ENCODE peak calls at places on chromosomes 11 and 22, in eight cellular contexts. X is K562, N is HepG2, V is SK-N-SH, E is GM12878, B is GM23338, P is HL-60, S is HCT116. J is an unnamed sample.
A peak's percentile ranks its signal among the peaks of the same experiment; 100 is the strongest.

GRCh38 chr11:86559311-86559945 is 113.0 kb downstream of the ME3 start:
- DNase-seq in X (no peak), N (no peak), V (no peak), E (no peak), B (no peak), P (no peak), S (no peak), J (no peak)

GRCh38 chr11:111676878-111677585 is 74.8 kb downstream of the SIK2 start:
- DNase-seq in X (no peak), N (no peak), V (no peak), E (no peak), B (no peak), P (no peak), S (peak; percentile 29), J (peak; percentile 12)

GRCh38 chr22:22226448-22227187 is 18.0 kb upstream of the VPREB1 start:
- DNase-seq in X (no peak), N (no peak), V (no peak), E (no peak), B (no peak), P (no peak), S (no peak), J (no peak)

GRCh38 chr11:69474736-69475135 is 6.7 kb upstream of the LINC01488 start:
- DNase-seq in X (no peak), N (no peak), V (no peak), E (no peak), B (no peak), P (no peak), S (no peak), J (no peak)

GRCh38 chr11:121071456-121072236 is 29.4 kb upstream of the TECTA start:
- DNase-seq in X (no peak), N (peak; percentile 70), V (no peak), E (no peak), B (peak; percentile 56), P (no peak), S (no peak), J (no peak)

GRCh38 chr11:45560153-45560934 is 105.1 kb downstream of the CHST1 start:
- DNase-seq in X (no peak), N (no peak), V (peak; percentile 71), E (no peak), B (no peak), P (no peak), S (no peak), J (no peak)

GRCh38 chr11:69818243-69819108 is 740 bp downstream of the FGF3 start:
- DNase-seq in X (no peak), N (no peak), V (peak; percentile 56), E (no peak), B (peak; percentile 48), P (no peak), S (no peak), J (no peak)

GRCh38 chr22:45448431-45448830 is 34.9 kb downstream of the RIBC2 start:
- DNase-seq in X (no peak), N (no peak), V (no peak), E (no peak), B (no peak), P (no peak), S (no peak), J (no peak)

GRCh38 chr11:112005422-112006094 is 19.6 kb upstream of the DLAT start:
- DNase-seq in X (no peak), N (no peak), V (no peak), E (no peak), B (no peak), P (no peak), S (no peak), J (no peak)

GRCh38 chr11:83249972-83250593 is 36.1 kb downstream of the CCDC90B start:
- DNase-seq in X (peak; percentile 47), N (peak; percentile 24), V (peak; percentile 51), E (no peak), B (peak; percentile 59), P (peak; percentile 11), S (peak; percentile 21), J (no peak)

GRCh38 chr11:72676874-72677341 is 2.7 kb upstream of the PDE2A start:
- DNase-seq in X (peak; percentile 96), N (peak; percentile 15), V (no peak), E (no peak), B (peak; percentile 94), P (peak; percentile 41), S (no peak), J (no peak)

GRCh38 chr11:70517996-70518907 is 119.9 kb downstream of the CTTN start:
- DNase-seq in X (no peak), N (no peak), V (peak; percentile 31), E (no peak), B (peak; percentile 50), P (no peak), S (no peak), J (peak; percentile 32)

GRCh38 chr11:16280256-16280682 is 76.1 kb downstream of the SOX6 start:
- DNase-seq in X (peak; percentile 42), N (no peak), V (no peak), E (no peak), B (no peak), P (no peak), S (no peak), J (no peak)

GRCh38 chr11:23903044-23903704 is 593.7 kb upstream of the LUZP2 start:
- DNase-seq in X (no peak), N (peak; percentile 4), V (no peak), E (no peak), B (no peak), P (no peak), S (no peak), J (peak; percentile 5)

GRCh38 chr11:72726266-72727220 is 25.7 kb downstream of the ARAP1 start:
- DNase-seq in X (no peak), N (no peak), V (no peak), E (no peak), B (no peak), P (no peak), S (no peak), J (no peak)

GRCh38 chr22:25122136-25122764 is 77.4 kb upstream of the CRYBB3 start:
- DNase-seq in X (no peak), N (no peak), V (no peak), E (no peak), B (no peak), P (no peak), S (no peak), J (no peak)

GRCh38 chr11:86670179-86670578 is 2.2 kb downstream of the ME3 start:
- DNase-seq in X (no peak), N (no peak), V (no peak), E (no peak), B (no peak), P (peak; percentile 36), S (no peak), J (no peak)

GRCh38 chr11:31967404-31967950 is 123.4 kb upstream of the RCN1 start:
- DNase-seq in X (no peak), N (no peak), V (no peak), E (no peak), B (no peak), P (no peak), S (no peak), J (no peak)

GRCh38 chr22:45934659-45935341 is 42.2 kb downstream of the WNT7B start:
- DNase-seq in X (no peak), N (peak; percentile 27), V (peak; percentile 79), E (no peak), B (no peak), P (no peak), S (peak; percentile 93), J (peak; percentile 81)

GRCh38 chr11:73147771-73148681 is 5.9 kb upstream of the FCHSD2 start:
- DNase-seq in X (no peak), N (no peak), V (peak; percentile 28), E (no peak), B (no peak), P (no peak), S (no peak), J (no peak)

DNA sequence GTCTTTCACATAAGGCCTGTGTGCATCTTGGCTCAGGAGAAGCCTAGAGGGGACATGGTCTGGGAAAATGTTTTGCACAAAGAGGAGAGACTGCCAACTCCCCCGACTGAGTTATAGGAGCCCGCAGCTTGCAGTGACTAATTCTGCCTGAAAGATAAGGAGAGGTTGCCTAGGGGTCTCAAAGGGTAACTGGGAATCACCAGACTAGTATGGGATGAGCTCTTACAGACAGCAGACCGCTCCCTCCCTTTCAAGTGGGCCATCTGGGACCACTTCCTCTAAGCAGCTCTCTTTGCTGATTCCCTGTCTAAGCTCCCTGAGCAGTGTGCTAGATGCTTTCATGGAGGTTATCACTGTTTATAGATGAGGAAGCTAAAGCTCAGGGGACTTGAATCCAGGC is 105.1 kb downstream of the TENM4 start:
- DNase-seq in X (no peak), N (no peak), V (peak; percentile 38), E (no peak), B (no peak), P (no peak), S (no peak), J (no peak)
- H3K27ac ChIP-seq in X (no peak overlapping the region), N (no peak overlapping the region), V (no peak overlapping the region), E (no peak overlapping the region), B (no peak overlapping the region), P (no peak overlapping the region), S (no peak overlapping the region), J (no peak overlapping the region)

GRCh38 chr11:96126917-96127595 is 203.1 kb upstream of the MTMR2 start:
- DNase-seq in X (no peak), N (no peak), V (no peak), E (no peak), B (no peak), P (no peak), S (no peak), J (no peak)
- TF ChIP-seq POLR2AphosphoS5 in X (no peak), N (no peak), V (no peak), E (no peak), B (no peak), P (no peak), S (no peak), J (no peak)

DNA sequence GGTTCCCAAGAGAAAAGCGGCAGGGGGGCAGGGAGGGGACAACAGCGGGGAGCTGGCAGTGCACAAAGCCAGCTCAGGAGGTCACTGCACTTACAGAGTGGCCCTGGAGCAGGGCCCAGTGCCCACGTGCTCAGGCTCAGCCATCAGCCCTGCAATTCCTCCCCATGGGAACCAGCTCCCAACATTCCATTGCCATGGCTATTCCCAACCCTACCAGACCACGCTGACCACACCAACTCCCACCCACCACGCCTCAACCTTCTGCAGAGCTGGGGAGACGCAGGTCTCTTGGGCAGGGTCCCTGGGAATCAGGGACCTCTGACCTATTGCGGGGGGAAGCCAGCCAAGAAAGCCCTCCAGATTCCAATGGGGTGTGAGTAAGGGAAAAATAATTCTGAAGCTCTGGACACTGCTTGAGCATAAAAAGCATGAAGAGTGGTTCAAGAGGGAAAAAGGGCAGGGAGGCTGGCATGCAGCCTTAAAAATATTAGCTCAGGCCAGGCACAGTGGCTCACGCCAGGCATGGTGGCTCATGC is 38.3 kb upstream of the TFIP11 start:
- DNase-seq in X (no peak), N (peak; percentile 17), V (no peak), E (no peak), B (peak; percentile 36), P (no peak), S (no peak), J (no peak)
- TF ChIP-seq REST in X (no peak), N (no peak), V (no peak), E (no peak), B (no peak), P (no peak), S (no peak), J (no peak)

GRCh38 chr11:114326776-114327175 is 30.6 kb downstream of the NNMT start:
- DNase-seq in X (no peak), N (no peak), V (no peak), E (no peak), B (no peak), P (peak; percentile 18), S (no peak), J (no peak)

GRCh38 chr11:114326151-114326550 is 30.0 kb downstream of the NNMT start:
- DNase-seq in X (no peak), N (no peak), V (no peak), E (no peak), B (no peak), P (no peak), S (no peak), J (no peak)

GRCh38 chr11:114330373-114330772 is 34.2 kb downstream of the NNMT start:
- DNase-seq in X (no peak), N (no peak), V (no peak), E (no peak), B (no peak), P (no peak), S (no peak), J (no peak)
- H3K27ac ChIP-seq in X (no peak overlapping the region), N (no peak overlapping the region), V (no peak overlapping the region), E (no peak overlapping the region), B (no peak overlapping the region), P (no peak overlapping the region), S (no peak overlapping the region), J (no peak overlapping the region)